ENCODE peak calls at places on chromosomes 1 and 21, in six cellular contexts. M, F, A, T, D and H are unnamed samples.

GRCh38 chr1:218804014-218804785 is 369.5 kb upstream of the LYPLAL1 start:
- DNase-seq in F (no peak), D (no peak), T (peak), M (no peak), A (no peak), H (no peak)

GRCh38 chr1:219798283-219799030 is 129.9 kb downstream of the SLC30A10 start:
- DNase-seq in T (peak), A (peak), M (no peak), D (no peak), F (no peak), H (no peak)

GRCh38 chr1:35850716-35851115 is 32.3 kb upstream of the AGO1 start:
- DNase-seq in D (no peak), F (no peak), A (no peak), T (no peak), M (no peak), H (no peak)

GRCh38 chr1:165644064-165644735 is 13.2 kb downstream of the MGST3 start:
- DNase-seq in A (no peak), D (no peak), T (peak), F (no peak), M (no peak), H (no peak)

GRCh38 chr1:163399976-163400375 is 78.2 kb downstream of the NUF2 start:
- DNase-seq in F (no peak), T (no peak), D (no peak), M (no peak), A (no peak), H (no peak)

GRCh38 chr1:14901371-14901954 is 252.1 kb upstream of the TMEM51 start:
- DNase-seq in M (no peak), F (no peak), D (no peak), T (no peak), A (no peak), H (no peak)

GRCh38 chr21:16081304-16081703 is 351.5 kb downstream of the USP25 start:
- DNase-seq in A (no peak), D (no peak), F (no peak), T (no peak), M (no peak), H (no peak)

GRCh38 chr1:7478797-7479499 is 292.1 kb upstream of the VAMP3 start:
- DNase-seq in T (peak), A (peak), F (no peak), D (peak), M (no peak), H (no peak)

GRCh38 chr1:203475012-203475981 is at the start of gene PRELP:
- DNase-seq in F (no peak), T (peak), M (no peak), A (no peak), D (no peak), H (no peak)

GRCh38 chr21:25638634-25639166 is 358 bp upstream of the JAM2 start:
- DNase-seq in F (no peak), D (no peak), T (peak), M (no peak), A (peak), H (no peak)

GRCh38 chr1:181659348-181659957 is 176.1 kb downstream of the CACNA1E start:
- DNase-seq in D (no peak), F (no peak), A (no peak), T (no peak), M (no peak), H (no peak)